ENCODE peak calls at places on chromosome 14, in five cellular contexts. One of them, this sample, is unnamed.

GRCh38 chr14:73973497-73973896 is 23.4 kb downstream of the COQ6 start:
- DNase-seq in mesothelial cell of epicardium: no peak
- DNase-seq in amygdala: no peak
- DNase-seq in substantia nigra: no peak
- DNase-seq in DMS79: peak; percentile 8
- DNase-seq in this sample: no peak

GRCh38 chr14:47346849-47347248 is 328.6 kb downstream of the MDGA2 start:
- DNase-seq in amygdala: no peak
- DNase-seq in mesothelial cell of epicardium: no peak
- DNase-seq in DMS79: no peak
- DNase-seq in substantia nigra: no peak
- DNase-seq in this sample: no peak

GRCh38 chr14:69263364-69263763 is 3.4 kb downstream of the GALNT16 start:
- DNase-seq in substantia nigra: no peak
- DNase-seq in amygdala: no peak
- DNase-seq in DMS79: peak; percentile 17
- DNase-seq in mesothelial cell of epicardium: no peak
- DNase-seq in this sample: peak; percentile 28

GRCh38 chr14:47227051-47227600 is 448.3 kb downstream of the MDGA2 start:
- DNase-seq in mesothelial cell of epicardium: no peak
- DNase-seq in DMS79: no peak
- DNase-seq in substantia nigra: no peak
- DNase-seq in amygdala: no peak
- DNase-seq in this sample: no peak

GRCh38 chr14:68621400-68622365 is 171.2 kb downstream of the ZFP36L1 start:
- DNase-seq in mesothelial cell of epicardium: no peak
- DNase-seq in amygdala: no peak
- DNase-seq in substantia nigra: no peak
- DNase-seq in DMS79: no peak
- DNase-seq in this sample: no peak

GRCh38 chr14:66568220-66568619 is 60.3 kb downstream of the GPHN start:
- DNase-seq in DMS79: no peak
- DNase-seq in substantia nigra: no peak
- DNase-seq in amygdala: no peak
- DNase-seq in mesothelial cell of epicardium: no peak
- DNase-seq in this sample: no peak

GRCh38 chr14:53954551-53955233 is 1.9 kb downstream of the BMP4 start:
- DNase-seq in DMS79: no peak
- DNase-seq in amygdala: no peak
- DNase-seq in substantia nigra: no peak
- DNase-seq in mesothelial cell of epicardium: peak; percentile 58
- DNase-seq in this sample: no peak

GRCh38 chr14:91367173-91368171 is 50.1 kb downstream of the CCDC88C start:
- DNase-seq in amygdala: no peak
- DNase-seq in mesothelial cell of epicardium: no peak
- DNase-seq in substantia nigra: no peak
- DNase-seq in DMS79: peak; percentile 93
- DNase-seq in this sample: no peak

GRCh38 chr14:22280497-22281321 is 308.3 kb downstream of the DAD1 start:
- DNase-seq in DMS79: no peak
- DNase-seq in substantia nigra: no peak
- DNase-seq in amygdala: no peak
- DNase-seq in mesothelial cell of epicardium: no peak
- DNase-seq in this sample: no peak

GRCh38 chr14:106276326-106277267 is 750.2 kb downstream of the TMEM121 start:
- DNase-seq in amygdala: no peak
- DNase-seq in mesothelial cell of epicardium: no peak
- DNase-seq in substantia nigra: no peak
- DNase-seq in DMS79: no peak
- DNase-seq in this sample: no peak

GRCh38 chr14:75491376-75491978 is 30.8 kb upstream of the BATF start:
- DNase-seq in amygdala: no peak
- DNase-seq in DMS79: no peak
- DNase-seq in mesothelial cell of epicardium: peak; percentile 25
- DNase-seq in substantia nigra: no peak
- DNase-seq in this sample: no peak

GRCh38 chr14:68637106-68638021 is 155.5 kb downstream of the ZFP36L1 start:
- DNase-seq in DMS79: peak; percentile 14
- DNase-seq in mesothelial cell of epicardium: peak; percentile 30
- DNase-seq in substantia nigra: peak; percentile 21
- DNase-seq in amygdala: no peak
- DNase-seq in this sample: no peak

GRCh38 chr14:34038358-34039057 is 87.6 kb upstream of the EGLN3 start:
- DNase-seq in DMS79: no peak
- DNase-seq in substantia nigra: no peak
- DNase-seq in amygdala: no peak
- DNase-seq in mesothelial cell of epicardium: no peak
- DNase-seq in this sample: no peak

GRCh38 chr14:56271988-56272387 is 153.8 kb downstream of the PELI2 start:
- DNase-seq in substantia nigra: no peak
- DNase-seq in amygdala: no peak
- DNase-seq in DMS79: no peak
- DNase-seq in mesothelial cell of epicardium: no peak
- DNase-seq in this sample: no peak

GRCh38 chr14:32055175-32055574 is 21.9 kb upstream of the ARHGAP5 start:
- DNase-seq in mesothelial cell of epicardium: no peak
- DNase-seq in substantia nigra: no peak
- DNase-seq in amygdala: no peak
- DNase-seq in DMS79: no peak
- DNase-seq in this sample: no peak

GRCh38 chr14:70893842-70894237 is 13.4 kb upstream of the PCNX1 start:
- DNase-seq in substantia nigra: no peak
- DNase-seq in DMS79: no peak
- DNase-seq in amygdala: no peak
- DNase-seq in mesothelial cell of epicardium: no peak
- DNase-seq in this sample: no peak

GRCh38 chr14:101963052-101963451 is 1.3 kb upstream of the DYNC1H1 start:
- DNase-seq in substantia nigra: no peak
- DNase-seq in mesothelial cell of epicardium: no peak
- DNase-seq in DMS79: no peak
- DNase-seq in amygdala: no peak
- DNase-seq in this sample: no peak

GRCh38 chr14:59454131-59454530 is 11.0 kb downstream of the GPR135 start:
- DNase-seq in DMS79: no peak
- DNase-seq in amygdala: no peak
- DNase-seq in substantia nigra: no peak
- DNase-seq in mesothelial cell of epicardium: no peak
- DNase-seq in this sample: no peak

GRCh38 chr14:93037354-93037753 is 78.4 kb downstream of the ITPK1 start:
- DNase-seq in DMS79: no peak
- DNase-seq in amygdala: no peak
- DNase-seq in substantia nigra: no peak
- DNase-seq in mesothelial cell of epicardium: no peak
- DNase-seq in this sample: no peak

GRCh38 chr14:68762944-68763831 is 29.7 kb downstream of the ZFP36L1 start:
- DNase-seq in DMS79: no peak
- DNase-seq in substantia nigra: no peak
- DNase-seq in mesothelial cell of epicardium: peak; percentile 67
- DNase-seq in amygdala: no peak
- DNase-seq in this sample: no peak

GRCh38 chr14:92465353-92466067 is 48.1 kb upstream of the RIN3 start:
- DNase-seq in DMS79: no peak
- DNase-seq in mesothelial cell of epicardium: peak; percentile 14
- DNase-seq in amygdala: no peak
- DNase-seq in substantia nigra: no peak
- DNase-seq in this sample: no peak

GRCh38 chr14:97917169-97917568 is 1120.0 kb downstream of the VRK1 start:
- DNase-seq in DMS79: no peak
- DNase-seq in substantia nigra: no peak
- DNase-seq in mesothelial cell of epicardium: no peak
- DNase-seq in amygdala: no peak
- DNase-seq in this sample: no peak

GRCh38 chr14:94401083-94401482 is 12.7 kb upstream of the SERPINA1 start:
- DNase-seq in substantia nigra: no peak
- DNase-seq in amygdala: no peak
- DNase-seq in DMS79: no peak
- DNase-seq in mesothelial cell of epicardium: no peak
- DNase-seq in this sample: no peak

GRCh38 chr14:94945615-94946014 is 175.7 kb upstream of the GSC start:
- DNase-seq in substantia nigra: no peak
- DNase-seq in mesothelial cell of epicardium: no peak
- DNase-seq in amygdala: no peak
- DNase-seq in DMS79: no peak
- DNase-seq in this sample: no peak

GRCh38 chr14:36771256-36771655 is 109.6 kb downstream of the PAX9 start:
- DNase-seq in amygdala: no peak
- DNase-seq in DMS79: peak; percentile 98
- DNase-seq in mesothelial cell of epicardium: no peak
- DNase-seq in substantia nigra: no peak
- DNase-seq in this sample: no peak

GRCh38 chr14:24837280-24838046 is 203.5 kb upstream of the GZMB start:
- DNase-seq in amygdala: no peak
- DNase-seq in substantia nigra: no peak
- DNase-seq in mesothelial cell of epicardium: no peak
- DNase-seq in DMS79: no peak
- DNase-seq in this sample: no peak

GRCh38 chr14:66228267-66228970 is 257.8 kb upstream of the CCDC196 start:
- DNase-seq in substantia nigra: no peak
- DNase-seq in DMS79: no peak
- DNase-seq in amygdala: no peak
- DNase-seq in mesothelial cell of epicardium: no peak
- DNase-seq in this sample: no peak

GRCh38 chr14:61536661-61537566 is 158.4 kb upstream of the HIF1A start:
- DNase-seq in DMS79: no peak
- DNase-seq in mesothelial cell of epicardium: no peak
- DNase-seq in amygdala: no peak
- DNase-seq in substantia nigra: no peak
- DNase-seq in this sample: no peak

GRCh38 chr14:62283837-62284236 is 521.6 kb downstream of the SNAPC1 start:
- DNase-seq in amygdala: no peak
- DNase-seq in mesothelial cell of epicardium: no peak
- DNase-seq in substantia nigra: no peak
- DNase-seq in DMS79: no peak
- DNase-seq in this sample: no peak

GRCh38 chr14:61358812-61359211 is 37.4 kb downstream of the PRKCH start:
- DNase-seq in DMS79: no peak
- DNase-seq in amygdala: no peak
- DNase-seq in substantia nigra: no peak
- DNase-seq in mesothelial cell of epicardium: no peak
- DNase-seq in this sample: no peak

GRCh38 chr14:64407329-64407728 is 19.2 kb downstream of the MTHFD1 start:
- DNase-seq in substantia nigra: no peak
- DNase-seq in amygdala: no peak
- DNase-seq in DMS79: no peak
- DNase-seq in mesothelial cell of epicardium: no peak
- DNase-seq in this sample: no peak

GRCh38 chr14:61517861-61518802 is 177.2 kb upstream of the HIF1A start:
- DNase-seq in amygdala: no peak
- DNase-seq in mesothelial cell of epicardium: no peak
- DNase-seq in DMS79: no peak
- DNase-seq in substantia nigra: no peak
- DNase-seq in this sample: no peak

GRCh38 chr14:34302654-34303053 is 159.4 kb downstream of the SPTSSA start:
- DNase-seq in mesothelial cell of epicardium: no peak
- DNase-seq in amygdala: no peak
- DNase-seq in substantia nigra: no peak
- DNase-seq in DMS79: peak; percentile 18
- DNase-seq in this sample: no peak

GRCh38 chr14:80764921-80765507 is 176.5 kb downstream of the CEP128 start:
- DNase-seq in amygdala: no peak
- DNase-seq in DMS79: no peak
- DNase-seq in substantia nigra: no peak
- DNase-seq in mesothelial cell of epicardium: no peak
- DNase-seq in this sample: no peak

GRCh38 chr14:69047255-69047654 is 68.2 kb upstream of the ACTN1 start:
- DNase-seq in amygdala: no peak
- DNase-seq in mesothelial cell of epicardium: no peak
- DNase-seq in substantia nigra: no peak
- DNase-seq in DMS79: no peak
- DNase-seq in this sample: no peak

GRCh38 chr14:91924871-91925726 is 22.4 kb downstream of the FBLN5 start:
- DNase-seq in mesothelial cell of epicardium: peak; percentile 40
- DNase-seq in DMS79: no peak
- DNase-seq in amygdala: no peak
- DNase-seq in substantia nigra: no peak
- DNase-seq in this sample: no peak

This sample was measured in occipital lobe.